ENCODE peak calls at places on chromosomes 7 and 10, in four cellular contexts. U, V, R and H are unnamed samples. For H3K4me1, H3K27me3 and H3K36me3, the result is how much of the 10 kb centered on the place peaks cover.

GRCh38 chr7:30281791-30282190 is 2.6 kb upstream of the ZNRF2 start:
- DNase-seq in U (no peak), V (no peak), R (no peak), H (no peak)

GRCh38 chr7:5423272-5423843 is at the start of gene TNRC18:
- DNase-seq in U (no peak), V (peak), R (no peak), H (no peak)

GRCh38 chr7:12761691-12762090 is 74.3 kb downstream of the ARL4A start:
- DNase-seq in U (no peak), V (no peak), R (no peak), H (no peak)

GRCh38 chr10:97012470-97012869 is 173.3 kb downstream of the SLIT1 start:
- DNase-seq in U (no peak), V (no peak), R (no peak), H (no peak)

GRCh38 chr10:70551971-70552422 is 50.5 kb downstream of the PRF1 start:
- DNase-seq in U (no peak), V (no peak), R (no peak), H (no peak)

GRCh38 chr7:50304158-50304910 is at the start of gene IKZF1:
- DNase-seq in U (peak), V (peak), R (peak), H (peak)

GRCh38 chr7:96250776-96251361 is 71.0 kb downstream of the SLC25A13 start:
- DNase-seq in U (no peak), V (no peak), R (no peak), H (no peak)

GRCh38 chr10:111233439-111233838 is 156.6 kb downstream of the ADRA2A start:
- DNase-seq in U (peak), V (no peak), R (no peak), H (no peak)

GRCh38 chr7:88224596-88225275 is 4.9 kb upstream of the SRI start:
- DNase-seq in U (no peak), V (no peak), R (no peak), H (no peak)

GRCh38 chr10:51137741-51138529 is 63.6 kb downstream of the PRKG1 start:
- DNase-seq in U (no peak), V (no peak), R (no peak), H (no peak)

GRCh38 chr10:126242352-126243260 is 145.7 kb downstream of the ADAM12 start:
- DNase-seq in U (no peak), V (no peak), R (no peak), H (no peak)

DNA sequence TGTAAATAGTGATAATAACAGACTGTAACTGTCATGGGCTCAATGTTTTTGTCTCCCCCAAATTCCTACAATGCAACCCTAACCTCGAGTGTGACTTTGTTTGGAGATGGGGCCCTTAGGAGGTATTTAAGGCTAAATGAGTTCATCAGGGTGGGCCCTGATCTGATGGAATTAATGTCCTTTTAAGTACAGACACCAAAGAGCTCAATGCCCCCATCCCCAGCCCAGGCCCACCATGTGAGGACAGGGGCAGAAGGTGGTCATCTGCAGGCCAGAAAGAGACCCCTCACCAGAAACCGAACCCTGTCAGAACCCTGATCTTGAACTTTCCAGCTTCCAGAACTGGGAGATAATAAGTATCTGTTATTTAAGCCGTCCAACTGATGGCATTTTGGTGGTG is 83.2 kb downstream of the PIP4K2A start:
- DNase-seq in U (no peak), V (no peak), R (no peak), H (no peak)
- H3K4me1 ChIP-seq in U (under half), V (under half), R (half or more), H (half or more)

DNA sequence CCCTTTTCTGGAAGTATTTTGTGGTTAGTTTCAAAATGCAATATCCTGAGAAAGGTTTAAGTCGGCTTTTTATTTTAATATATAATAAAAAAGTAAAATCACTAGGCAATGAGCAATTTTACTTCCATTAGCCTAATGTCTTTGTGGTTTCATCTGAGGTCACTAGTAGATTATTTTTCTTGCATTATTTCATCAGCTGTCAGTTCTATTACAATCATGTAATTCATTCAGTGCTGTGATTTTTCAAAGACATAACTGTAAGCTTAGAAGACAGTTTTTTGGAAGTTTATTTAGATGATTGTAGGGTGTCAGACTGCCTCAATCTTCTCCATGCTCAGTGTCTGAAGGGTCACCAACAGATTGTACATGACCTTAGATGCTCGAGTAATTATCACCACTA is 568.0 kb upstream of the GALNT17 start:
- DNase-seq in U (no peak), V (no peak), R (no peak), H (no peak)
- H3K27me3 ChIP-seq in U (under half), V (under half), R (under half), H (under half)

GRCh38 chr10:865257-865656 is 66.2 kb downstream of the LARP4B start:
- DNase-seq in U (peak), V (no peak), R (no peak), H (no peak)

GRCh38 chr10:867807-868206 is 63.7 kb downstream of the LARP4B start:
- DNase-seq in U (no peak), V (no peak), R (no peak), H (no peak)

GRCh38 chr10:866577-866941 is 64.9 kb downstream of the LARP4B start:
- DNase-seq in U (no peak), V (no peak), R (no peak), H (no peak)

GRCh38 chr10:869171-869570 is 62.3 kb downstream of the LARP4B start:
- DNase-seq in U (no peak), V (no peak), R (no peak), H (no peak)

GRCh38 chr10:865924-866576 is 65.5 kb downstream of the LARP4B start:
- DNase-seq in U (no peak), V (no peak), R (no peak), H (no peak)
- H3K36me3 ChIP-seq in U (half or more), V (under half), R (under half), H (under half)

GRCh38 chr7:151247611-151248176 is 800 bp downstream of the SMARCD3 start:
- DNase-seq in U (peak), V (peak), R (no peak), H (no peak)

GRCh38 chr7:151250181-151251095 is 1.9 kb upstream of the SMARCD3 start:
- DNase-seq in U (no peak), V (no peak), R (no peak), H (no peak)

GRCh38 chr7:151249732-151250072 is 1.2 kb upstream of the SMARCD3 start:
- DNase-seq in U (peak), V (peak), R (no peak), H (peak)

GRCh38 chr7:151248191-151249033 is at the start of gene SMARCD3:
- DNase-seq in U (peak), V (peak), R (no peak), H (peak)

GRCh38 chr7:151249034-151249731 is 689 bp upstream of the SMARCD3 start:
- DNase-seq in U (no peak), V (peak), R (no peak), H (peak)
- H3K4me1 ChIP-seq in U (under half), V (half or more), R (under half), H (half or more)

DNA sequence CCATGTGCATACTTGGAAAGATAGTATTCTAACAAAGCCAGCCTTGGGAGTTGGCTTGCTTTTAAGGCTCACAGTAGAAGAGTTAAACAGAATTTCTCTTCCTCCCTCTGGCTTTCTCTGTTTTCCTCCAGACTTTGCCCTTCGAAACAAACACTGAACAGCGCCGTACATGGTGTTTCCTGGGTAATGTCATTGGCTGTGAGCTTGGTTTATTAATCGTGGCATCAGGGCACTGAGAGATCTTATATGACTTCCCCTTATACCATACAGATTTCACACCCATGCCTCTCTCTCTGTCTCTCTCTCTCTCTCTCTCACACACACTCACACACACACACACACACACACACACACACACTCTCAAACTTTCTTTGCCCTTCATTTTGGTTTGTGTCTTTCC is 195.5 kb downstream of the CREB5 start:
- DNase-seq in U (no peak), V (no peak), R (no peak), H (no peak)
- H3K27me3 ChIP-seq in U (under half), V (under half), R (under half), H (under half)

GRCh38 chr10:77800738-77801266 is 125.8 kb downstream of the DLG5 start:
- DNase-seq in U (no peak), V (no peak), R (no peak), H (no peak)
- H3K36me3 ChIP-seq in U (half or more), V (under half), R (under half), H (under half)

GRCh38 chr10:44235363-44235762 is 149.5 kb downstream of the CXCL12 start:
- DNase-seq in U (no peak), V (no peak), R (no peak), H (no peak)
- H3K4me1 ChIP-seq in U (under half), V (under half), R (under half), H (under half)

GRCh38 chr10:13528875-13529713 is at the start of gene BEND7:
- DNase-seq in U (peak), V (peak), R (no peak), H (no peak)
- H3K27me3 ChIP-seq in U (half or more), V (under half), R (under half), H (under half)